ENCODE peak calls at places on chromosomes 7 and 10, in six cellular contexts. One of them, this sample, is unnamed.

GRCh38 chr10:116694253-116694926 is 48.0 kb downstream of the HSPA12A start:
- DNase-seq in RWPE2: no peak
- DNase-seq in left ventricle myocardium inferior: no peak
- DNase-seq in fibroblast of gingiva: no peak
- DNase-seq in glutamatergic neuron: no peak
- DNase-seq in GM04503: no peak
- DNase-seq in this sample: no peak

GRCh38 chr7:5423844-5424688 is 432 bp upstream of the TNRC18 start:
- DNase-seq in glutamatergic neuron: peak; percentile 95
- DNase-seq in GM04503: no peak
- DNase-seq in fibroblast of gingiva: peak; percentile 99
- DNase-seq in RWPE2: peak; percentile 94
- DNase-seq in left ventricle myocardium inferior: peak; percentile 95
- DNase-seq in this sample: peak; percentile 92

GRCh38 chr7:32255036-32255435 is 184.8 kb upstream of the PDE1C start:
- DNase-seq in RWPE2: no peak
- DNase-seq in GM04503: no peak
- DNase-seq in fibroblast of gingiva: no peak
- DNase-seq in left ventricle myocardium inferior: peak; percentile 31
- DNase-seq in glutamatergic neuron: no peak
- DNase-seq in this sample: no peak

GRCh38 chr7:51731086-51731485 is 414.5 kb upstream of the COBL start:
- DNase-seq in glutamatergic neuron: no peak
- DNase-seq in RWPE2: no peak
- DNase-seq in fibroblast of gingiva: no peak
- DNase-seq in GM04503: no peak
- DNase-seq in left ventricle myocardium inferior: no peak
- DNase-seq in this sample: no peak

GRCh38 chr7:67462781-67463191 is 466.2 kb downstream of the TYW1 start:
- DNase-seq in left ventricle myocardium inferior: no peak
- DNase-seq in fibroblast of gingiva: no peak
- DNase-seq in GM04503: no peak
- DNase-seq in RWPE2: no peak
- DNase-seq in glutamatergic neuron: peak; percentile 84
- DNase-seq in this sample: no peak

GRCh38 chr7:45456747-45457146 is 117.4 kb upstream of the ADCY1 start:
- DNase-seq in glutamatergic neuron: no peak
- DNase-seq in RWPE2: no peak
- DNase-seq in GM04503: peak; percentile 49
- DNase-seq in fibroblast of gingiva: no peak
- DNase-seq in left ventricle myocardium inferior: no peak
- DNase-seq in this sample: no peak

GRCh38 chr7:150317748-150318444 is 5.3 kb upstream of the LRRC61 start:
- DNase-seq in glutamatergic neuron: no peak
- DNase-seq in fibroblast of gingiva: no peak
- DNase-seq in RWPE2: no peak
- DNase-seq in GM04503: peak; percentile 48
- DNase-seq in left ventricle myocardium inferior: no peak
- DNase-seq in this sample: no peak

GRCh38 chr10:79292026-79292425 is 55.2 kb upstream of the PPIF start:
- DNase-seq in RWPE2: no peak
- DNase-seq in GM04503: no peak
- DNase-seq in fibroblast of gingiva: no peak
- DNase-seq in left ventricle myocardium inferior: no peak
- DNase-seq in glutamatergic neuron: no peak
- DNase-seq in this sample: no peak

GRCh38 chr10:47164800-47165128 is 135.2 kb upstream of the GDF10 start:
- DNase-seq in glutamatergic neuron: no peak
- DNase-seq in GM04503: no peak
- DNase-seq in RWPE2: no peak
- DNase-seq in fibroblast of gingiva: no peak
- DNase-seq in left ventricle myocardium inferior: no peak
- DNase-seq in this sample: no peak

GRCh38 chr10:110010076-110011069 is 2.6 kb downstream of the ADD3 start:
- DNase-seq in RWPE2: no peak
- DNase-seq in left ventricle myocardium inferior: no peak
- DNase-seq in GM04503: no peak
- DNase-seq in glutamatergic neuron: no peak
- DNase-seq in fibroblast of gingiva: no peak
- DNase-seq in this sample: no peak

GRCh38 chr10:86940677-86941076 is 16.7 kb downstream of the MMRN2 start:
- DNase-seq in fibroblast of gingiva: no peak
- DNase-seq in glutamatergic neuron: no peak
- DNase-seq in RWPE2: no peak
- DNase-seq in GM04503: no peak
- DNase-seq in left ventricle myocardium inferior: no peak
- DNase-seq in this sample: no peak

GRCh38 chr7:24727165-24728120 is 29.8 kb downstream of the GSDME start:
- DNase-seq in glutamatergic neuron: no peak
- DNase-seq in left ventricle myocardium inferior: no peak
- DNase-seq in fibroblast of gingiva: peak; percentile 65
- DNase-seq in RWPE2: peak; percentile 29
- DNase-seq in GM04503: no peak
- DNase-seq in this sample: no peak

GRCh38 chr10:123262456-123262855 is 108.3 kb downstream of the BUB3 start:
- DNase-seq in glutamatergic neuron: no peak
- DNase-seq in fibroblast of gingiva: no peak
- DNase-seq in RWPE2: no peak
- DNase-seq in GM04503: no peak
- DNase-seq in left ventricle myocardium inferior: no peak
- DNase-seq in this sample: no peak

GRCh38 chr7:147941316-147941715 is 649.2 kb upstream of the C7orf33 start:
- DNase-seq in glutamatergic neuron: no peak
- DNase-seq in left ventricle myocardium inferior: no peak
- DNase-seq in GM04503: no peak
- DNase-seq in RWPE2: no peak
- DNase-seq in fibroblast of gingiva: no peak
- DNase-seq in this sample: no peak

GRCh38 chr10:28503114-28503513 is 29.8 kb upstream of the WAC start:
- DNase-seq in glutamatergic neuron: no peak
- DNase-seq in RWPE2: no peak
- DNase-seq in fibroblast of gingiva: no peak
- DNase-seq in GM04503: no peak
- DNase-seq in left ventricle myocardium inferior: no peak
- DNase-seq in this sample: no peak

GRCh38 chr7:26515462-26515861 is 223.8 kb downstream of the SNX10 start:
- DNase-seq in glutamatergic neuron: peak; percentile 30
- DNase-seq in GM04503: no peak
- DNase-seq in RWPE2: no peak
- DNase-seq in fibroblast of gingiva: no peak
- DNase-seq in left ventricle myocardium inferior: no peak
- DNase-seq in this sample: no peak

GRCh38 chr10:63237396-63237795 is 104.3 kb downstream of the NRBF2 start:
- DNase-seq in RWPE2: no peak
- DNase-seq in fibroblast of gingiva: no peak
- DNase-seq in glutamatergic neuron: no peak
- DNase-seq in left ventricle myocardium inferior: no peak
- DNase-seq in GM04503: no peak
- DNase-seq in this sample: no peak

GRCh38 chr7:69608878-69609277 is 10.6 kb downstream of the AUTS2 start:
- DNase-seq in RWPE2: no peak
- DNase-seq in glutamatergic neuron: no peak
- DNase-seq in left ventricle myocardium inferior: no peak
- DNase-seq in GM04503: no peak
- DNase-seq in fibroblast of gingiva: no peak
- DNase-seq in this sample: no peak

GRCh38 chr7:142567676-142568075 is 181.6 kb upstream of the PRSS1 start:
- DNase-seq in left ventricle myocardium inferior: no peak
- DNase-seq in glutamatergic neuron: peak; percentile 53
- DNase-seq in GM04503: no peak
- DNase-seq in fibroblast of gingiva: no peak
- DNase-seq in RWPE2: no peak
- DNase-seq in this sample: no peak

GRCh38 chr7:268991-269390 is 21.0 kb upstream of the FOXL3 start:
- DNase-seq in left ventricle myocardium inferior: no peak
- DNase-seq in RWPE2: peak; percentile 37
- DNase-seq in glutamatergic neuron: peak; percentile 8
- DNase-seq in fibroblast of gingiva: no peak
- DNase-seq in GM04503: no peak
- DNase-seq in this sample: no peak

GRCh38 chr7:130380861-130381455 is 664 bp downstream of the CPA1 start:
- DNase-seq in GM04503: no peak
- DNase-seq in left ventricle myocardium inferior: no peak
- DNase-seq in glutamatergic neuron: no peak
- DNase-seq in fibroblast of gingiva: no peak
- DNase-seq in RWPE2: no peak
- DNase-seq in this sample: no peak

GRCh38 chr7:1014681-1015080 is 29.7 kb upstream of the GPR146 start:
- DNase-seq in GM04503: no peak
- DNase-seq in fibroblast of gingiva: no peak
- DNase-seq in left ventricle myocardium inferior: no peak
- DNase-seq in glutamatergic neuron: no peak
- DNase-seq in RWPE2: no peak
- DNase-seq in this sample: no peak

GRCh38 chr7:44534501-44534900 is 6.6 kb downstream of the NPC1L1 start:
- DNase-seq in glutamatergic neuron: peak; percentile 62
- DNase-seq in RWPE2: no peak
- DNase-seq in left ventricle myocardium inferior: no peak
- DNase-seq in GM04503: no peak
- DNase-seq in fibroblast of gingiva: no peak
- DNase-seq in this sample: peak; percentile 32

GRCh38 chr10:27822286-27822685 is 76.7 kb upstream of the MKX start:
- DNase-seq in glutamatergic neuron: no peak
- DNase-seq in fibroblast of gingiva: peak; percentile 80
- DNase-seq in RWPE2: no peak
- DNase-seq in left ventricle myocardium inferior: no peak
- DNase-seq in GM04503: peak; percentile 89
- DNase-seq in this sample: no peak

GRCh38 chr7:2785071-2785500 is 59.0 kb downstream of the GNA12 start:
- DNase-seq in left ventricle myocardium inferior: no peak
- DNase-seq in RWPE2: no peak
- DNase-seq in GM04503: no peak
- DNase-seq in fibroblast of gingiva: no peak
- DNase-seq in glutamatergic neuron: no peak
- DNase-seq in this sample: no peak

GRCh38 chr7:43302211-43302711 is 189.8 kb downstream of the HECW1 start:
- DNase-seq in fibroblast of gingiva: no peak
- DNase-seq in left ventricle myocardium inferior: no peak
- DNase-seq in RWPE2: no peak
- DNase-seq in glutamatergic neuron: no peak
- DNase-seq in GM04503: no peak
- DNase-seq in this sample: peak; percentile 16

This sample was measured in frontal cortex.